ENCODE peak calls at places on chromosomes 12 and 14, in four cellular contexts. X is activated CD4-positive, alpha-beta T cell treated with anti-CD3 and anti-CD28 coated beads for 1 hour; H is activated B cell treated with CpG ODN at 0.5 μM for 24 hours; E is SJSA1. B is an unnamed sample.

GRCh38 chr12:66594688-66595087 is 84.2 kb downstream of the GRIP1 start:
- DNase-seq in X (no peak), H (no peak), E (no peak), B (no peak)

GRCh38 chr14:77920312-77920711 is 120.4 kb downstream of the ADCK1 start:
- DNase-seq in X (no peak), H (no peak), E (no peak), B (no peak)

GRCh38 chr12:6182279-6182898 is 17.8 kb upstream of the CD9 start:
- DNase-seq in E (peak; percentile 91), H (no peak), X (no peak), B (no peak)

GRCh38 chr12:50166776-50167025 is 468 bp downstream of the CERS5 start:
- DNase-seq in X (no peak), H (no peak), E (no peak), B (no peak)

GRCh38 chr12:96143392-96143791 is 50.8 kb upstream of the ELK3 start:
- DNase-seq in E (no peak), X (no peak), H (no peak), B (no peak)

GRCh38 chr14:89013098-89013504 is 188.7 kb downstream of the TTC8 start:
- DNase-seq in E (no peak), X (no peak), H (no peak), B (peak; percentile 20)

GRCh38 chr12:57746025-57746424 is 1.2 kb downstream of the TSPAN31 start:
- DNase-seq in E (no peak), X (no peak), H (no peak), B (no peak)

GRCh38 chr14:60775296-60775695 is 40.7 kb downstream of the MNAT1 start:
- DNase-seq in E (no peak), X (no peak), H (no peak), B (no peak)

GRCh38 chr14:68937790-68938514 is 41.1 kb downstream of the ACTN1 start:
- DNase-seq in E (no peak), H (no peak), X (no peak), B (no peak)

B was measured in T1000.